ENCODE peak calls at places on chromosomes 13 and 19, in five cellular contexts. One of them, this sample, is unnamed.

GRCh38 chr19:14686411-14686810 is 3.4 kb upstream of the ZNF333 start:
- DNase-seq in NB4: peak
- DNase-seq in progenitor cell of endocrine pancreas: no peak
- DNase-seq in CD8-positive, alpha-beta memory T cell: peak
- DNase-seq in CD4-positive, alpha-beta T cell: peak
- DNase-seq in this sample: no peak

GRCh38 chr19:33674575-33675367 is 53.0 kb downstream of the CHST8 start:
- DNase-seq in NB4: no peak
- DNase-seq in progenitor cell of endocrine pancreas: no peak
- DNase-seq in CD8-positive, alpha-beta memory T cell: no peak
- DNase-seq in CD4-positive, alpha-beta T cell: no peak
- DNase-seq in this sample: no peak

GRCh38 chr19:17107546-17108452 is 32.2 kb downstream of the MYO9B start:
- DNase-seq in NB4: peak
- DNase-seq in progenitor cell of endocrine pancreas: no peak
- DNase-seq in CD8-positive, alpha-beta memory T cell: no peak
- DNase-seq in CD4-positive, alpha-beta T cell: no peak
- DNase-seq in this sample: peak

GRCh38 chr13:50843256-50844043 is at the start of gene DLEU7:
- DNase-seq in NB4: no peak
- DNase-seq in progenitor cell of endocrine pancreas: peak
- DNase-seq in CD8-positive, alpha-beta memory T cell: no peak
- DNase-seq in CD4-positive, alpha-beta T cell: no peak
- DNase-seq in this sample: no peak

GRCh38 chr13:111076156-111077013 is 38.7 kb upstream of the ARHGEF7 start:
- DNase-seq in NB4: no peak
- DNase-seq in progenitor cell of endocrine pancreas: no peak
- DNase-seq in CD8-positive, alpha-beta memory T cell: no peak
- DNase-seq in CD4-positive, alpha-beta T cell: no peak
- DNase-seq in this sample: no peak

GRCh38 chr13:32824671-32825070 is 191.6 kb upstream of the KL start:
- DNase-seq in NB4: no peak
- DNase-seq in progenitor cell of endocrine pancreas: no peak
- DNase-seq in CD8-positive, alpha-beta memory T cell: no peak
- DNase-seq in CD4-positive, alpha-beta T cell: no peak
- DNase-seq in this sample: peak

GRCh38 chr13:47594833-47595232 is 406.2 kb downstream of the SUCLA2 start:
- DNase-seq in NB4: peak
- DNase-seq in progenitor cell of endocrine pancreas: no peak
- DNase-seq in CD8-positive, alpha-beta memory T cell: no peak
- DNase-seq in CD4-positive, alpha-beta T cell: no peak
- DNase-seq in this sample: no peak

GRCh38 chr19:6737873-6738725 is 719 bp upstream of the GPR108 start:
- DNase-seq in NB4: peak
- DNase-seq in progenitor cell of endocrine pancreas: peak
- DNase-seq in CD8-positive, alpha-beta memory T cell: peak
- DNase-seq in CD4-positive, alpha-beta T cell: peak
- DNase-seq in this sample: no peak

GRCh38 chr13:24386816-24387708 is 77.7 kb downstream of the C1QTNF9 start:
- DNase-seq in NB4: no peak
- DNase-seq in progenitor cell of endocrine pancreas: no peak
- DNase-seq in CD8-positive, alpha-beta memory T cell: no peak
- DNase-seq in CD4-positive, alpha-beta T cell: no peak
- DNase-seq in this sample: no peak

GRCh38 chr13:51297556-51297955 is 41.9 kb upstream of the SERPINE3 start:
- DNase-seq in NB4: peak
- DNase-seq in progenitor cell of endocrine pancreas: no peak
- DNase-seq in CD8-positive, alpha-beta memory T cell: no peak
- DNase-seq in CD4-positive, alpha-beta T cell: no peak
- DNase-seq in this sample: no peak

GRCh38 chr13:113854238-113855011 is 9.5 kb downstream of the GAS6 start:
- DNase-seq in NB4: peak
- DNase-seq in progenitor cell of endocrine pancreas: no peak
- DNase-seq in CD8-positive, alpha-beta memory T cell: no peak
- DNase-seq in CD4-positive, alpha-beta T cell: no peak
- DNase-seq in this sample: no peak

GRCh38 chr19:29273000-29273691 is 60.2 kb upstream of the UQCRFS1 start:
- DNase-seq in NB4: no peak
- DNase-seq in progenitor cell of endocrine pancreas: no peak
- DNase-seq in CD8-positive, alpha-beta memory T cell: no peak
- DNase-seq in CD4-positive, alpha-beta T cell: no peak
- DNase-seq in this sample: no peak

GRCh38 chr19:3293560-3293959 is 69.1 kb downstream of the CELF5 start:
- DNase-seq in NB4: no peak
- DNase-seq in progenitor cell of endocrine pancreas: no peak
- DNase-seq in CD8-positive, alpha-beta memory T cell: no peak
- DNase-seq in CD4-positive, alpha-beta T cell: no peak
- DNase-seq in this sample: no peak